ENCODE peak calls at places on chromosomes 7 and 10, in seven cellular contexts. X is ELR; H is activated T-helper 1 cell treated with anti-CD3 and anti-CD28 coated beads, Interleukin-2, amount 50 U/mL, for 16 hours; R is stromal cell of bone marrow; A is activated CD8-positive, alpha-beta memory T cell treated with anti-CD3 and anti-CD28 coated beads, Interleukin-2, amount 50 U/mL, for 48 hours; U is cardiac muscle cell; C is cardiac fibroblast. M is an unnamed sample.

GRCh38 chr7:90726120-90726519 is 130.0 kb downstream of the CDK14 start:
- DNase-seq in U (no peak), H (no peak), A (no peak), R (no peak), C (no peak), X (peak), M (no peak)

GRCh38 chr7:105210721-105211205 is 178.0 kb downstream of the SRPK2 start:
- DNase-seq in H (no peak), C (peak), U (peak), A (no peak), X (no peak), R (no peak), M (no peak)

GRCh38 chr7:129426482-129426881 is 7.8 kb upstream of the STRIP2 start:
- DNase-seq in H (no peak), A (no peak), X (no peak), C (no peak), U (no peak), R (no peak), M (no peak)

GRCh38 chr7:132577206-132578049 is 1.2 kb upstream of the PLXNA4 start:
- DNase-seq in U (peak), R (peak), C (peak), A (no peak), X (no peak), H (no peak), M (no peak)

GRCh38 chr10:19815478-19816419 is 483 bp upstream of the PLXDC2 start:
- DNase-seq in C (peak), R (peak), H (no peak), X (no peak), A (no peak), U (peak), M (no peak)

GRCh38 chr10:89001428-89002072 is 11.0 kb downstream of the FAS start:
- DNase-seq in U (no peak), A (no peak), X (no peak), H (no peak), C (peak), R (no peak), M (no peak)

GRCh38 chr7:8064828-8065227 is 96.2 kb downstream of the GLCCI1 start:
- DNase-seq in X (no peak), A (no peak), U (no peak), H (no peak), C (no peak), R (no peak), M (no peak)

GRCh38 chr10:125514206-125515162 is 168.5 kb downstream of the TEX36 start:
- DNase-seq in U (no peak), R (no peak), A (no peak), C (no peak), H (no peak), X (peak), M (no peak)

GRCh38 chr10:132458595-132459251 is 61.7 kb downstream of the PWWP2B start:
- DNase-seq in R (no peak), U (peak), X (peak), C (peak), H (peak), A (peak), M (no peak)

GRCh38 chr7:676972-677385 is 49.5 kb upstream of the DNAAF5 start:
- DNase-seq in X (no peak), R (no peak), A (no peak), U (no peak), H (no peak), C (no peak), M (no peak)

GRCh38 chr10:106499448-106499847 is 665.1 kb downstream of the SORCS1 start:
- DNase-seq in A (no peak), U (no peak), X (no peak), R (no peak), H (no peak), C (no peak), M (no peak)

GRCh38 chr10:126199221-126199998 is 188.9 kb downstream of the ADAM12 start:
- DNase-seq in U (no peak), R (peak), A (no peak), X (peak), C (peak), H (no peak), M (no peak)

GRCh38 chr10:113214331-113214730 is 264.3 kb downstream of the TCF7L2 start:
- DNase-seq in H (no peak), X (no peak), A (no peak), C (no peak), R (no peak), U (no peak), M (no peak)

GRCh38 chr7:151122794-151123484 is 36.7 kb downstream of the AGAP3 start:
- DNase-seq in A (no peak), U (no peak), R (no peak), C (no peak), H (no peak), X (no peak), M (no peak)

GRCh38 chr10:16799621-16800020 is 17.6 kb downstream of the RSU1 start:
- DNase-seq in R (no peak), U (no peak), X (no peak), H (no peak), A (no peak), C (no peak), M (no peak)

GRCh38 chr10:92761576-92761975 is 71.8 kb downstream of the HHEX start:
- DNase-seq in R (no peak), A (no peak), U (no peak), H (no peak), C (no peak), X (peak), M (no peak)

GRCh38 chr10:17544465-17544864 is 72.7 kb downstream of the HACD1 start:
- DNase-seq in U (no peak), A (no peak), X (no peak), H (no peak), C (no peak), R (no peak), M (no peak)

GRCh38 chr10:5411941-5412276 is 448 bp upstream of the NET1 start:
- DNase-seq in U (no peak), H (no peak), R (no peak), A (no peak), C (no peak), X (no peak), M (no peak)

GRCh38 chr10:132213917-132214316 is 27.2 kb downstream of the DPYSL4 start:
- DNase-seq in X (no peak), C (no peak), R (no peak), A (no peak), H (no peak), U (no peak), M (no peak)

GRCh38 chr7:79540592-79540991 is 87.1 kb upstream of the MAGI2 start:
- DNase-seq in X (no peak), H (no peak), R (no peak), C (no peak), A (no peak), U (no peak), M (no peak)

GRCh38 chr7:146591976-146592375 is 475.4 kb downstream of the CNTNAP2 start:
- DNase-seq in A (no peak), C (no peak), H (no peak), R (no peak), X (no peak), U (no peak), M (no peak)

GRCh38 chr7:91554893-91555292 is 290.7 kb downstream of the FZD1 start:
- DNase-seq in U (peak), C (no peak), R (no peak), A (no peak), H (no peak), X (no peak), M (no peak)

GRCh38 chr7:2431260-2431867 is 28.0 kb downstream of the CHST12 start:
- DNase-seq in X (peak), U (no peak), C (no peak), R (no peak), H (peak), A (peak), M (no peak)

GRCh38 chr10:96991313-96991841 is 159.3 kb downstream of the LCOR start:
- DNase-seq in H (no peak), A (no peak), U (peak), X (peak), R (no peak), C (peak), M (no peak)